ENCODE peak calls at places on chromosomes 11 and 22, in seven cellular contexts. U is GM12892, Z is GM06990, Q is NCI-H460, Y is LoVo, O is neuronal stem cell, J is prostate gland. I is an unnamed sample.

GRCh38 chr11:8744423-8744822 is 61.8 kb downstream of the RPL27A start:
- DNase-seq in U (no peak), Z (no peak), Q (no peak), Y (no peak), O (no peak), J (no peak), I (no peak)

GRCh38 chr11:57303990-57304579 is 20.7 kb downstream of the TNKS1BP1 start:
- DNase-seq in U (no peak), Z (no peak), Q (no peak), Y (no peak), O (no peak), J (no peak), I (peak)

GRCh38 chr11:126149759-126150236 is 61.7 kb downstream of the RPUSD4 start:
- DNase-seq in U (no peak), Z (no peak), Q (no peak), Y (no peak), O (no peak), J (no peak), I (no peak)

GRCh38 chr22:19037282-19038163 is 84.7 kb downstream of the DGCR2 start:
- DNase-seq in U (no peak), Z (no peak), Q (no peak), Y (no peak), O (no peak), J (no peak), I (no peak)

GRCh38 chr11:57410287-57410686 is 16.6 kb downstream of the SLC43A3 start:
- DNase-seq in U (no peak), Z (no peak), Q (no peak), Y (no peak), O (no peak), J (no peak), I (no peak)

GRCh38 chr11:127056338-127056971 is 55.9 kb upstream of the KIRREL3 start:
- DNase-seq in U (no peak), Z (no peak), Q (no peak), Y (no peak), O (no peak), J (no peak), I (no peak)

GRCh38 chr11:61357233-61357893 is 4.3 kb downstream of the CYB561A3 start:
- DNase-seq in U (no peak), Z (peak), Q (no peak), Y (no peak), O (no peak), J (no peak), I (no peak)

GRCh38 chr11:76074178-76075112 is 131.9 kb downstream of the WNT11 start:
- DNase-seq in U (no peak), Z (no peak), Q (no peak), Y (no peak), O (no peak), J (no peak), I (no peak)

GRCh38 chr11:123942413-123942812 is 1.2 kb downstream of the OR6T1 start:
- DNase-seq in U (no peak), Z (no peak), Q (no peak), Y (no peak), O (no peak), J (no peak), I (no peak)

GRCh38 chr11:130945945-130946344 is 29.7 kb upstream of the SNX19 start:
- DNase-seq in U (no peak), Z (no peak), Q (no peak), Y (no peak), O (no peak), J (no peak), I (no peak)